ENCODE peak calls at places on chromosomes 1 and 21, in ten cellular contexts. One of them, this sample, is unnamed.

GRCh38 chr1:66239834-66240233 is 294.1 kb upstream of the SGIP1 start:
- DNase-seq in heart left ventricle: no peak
- DNase-seq in HL-60: no peak
- DNase-seq in glutamatergic neuron: no peak
- DNase-seq in lower lobe of right lung: no peak
- DNase-seq in CD4-positive, alpha-beta memory T cell: no peak
- DNase-seq in NCI-H1092: no peak
- DNase-seq in hypothalamus: no peak
- DNase-seq in stromal cell of bone marrow: no peak
- DNase-seq in anterior cingulate cortex: no peak
- DNase-seq in this sample: no peak

GRCh38 chr1:63173161-63173560 is 149.2 kb upstream of the FOXD3 start:
- DNase-seq in heart left ventricle: no peak
- DNase-seq in HL-60: no peak
- DNase-seq in glutamatergic neuron: no peak
- DNase-seq in lower lobe of right lung: no peak
- DNase-seq in CD4-positive, alpha-beta memory T cell: no peak
- DNase-seq in NCI-H1092: no peak
- DNase-seq in hypothalamus: no peak
- DNase-seq in stromal cell of bone marrow: no peak
- DNase-seq in anterior cingulate cortex: no peak
- DNase-seq in this sample: no peak

GRCh38 chr1:211378844-211379243 is 52.2 kb downstream of the TRAF5 start:
- DNase-seq in heart left ventricle: no peak
- DNase-seq in HL-60: no peak
- DNase-seq in glutamatergic neuron: no peak
- DNase-seq in lower lobe of right lung: no peak
- DNase-seq in CD4-positive, alpha-beta memory T cell: no peak
- DNase-seq in NCI-H1092: no peak
- DNase-seq in hypothalamus: no peak
- DNase-seq in stromal cell of bone marrow: peak
- DNase-seq in anterior cingulate cortex: no peak
- DNase-seq in this sample: no peak

GRCh38 chr1:87221008-87221407 is 107.7 kb upstream of the LMO4 start:
- DNase-seq in heart left ventricle: no peak
- DNase-seq in HL-60: no peak
- DNase-seq in glutamatergic neuron: no peak
- DNase-seq in lower lobe of right lung: no peak
- DNase-seq in CD4-positive, alpha-beta memory T cell: no peak
- DNase-seq in NCI-H1092: no peak
- DNase-seq in hypothalamus: no peak
- DNase-seq in stromal cell of bone marrow: no peak
- DNase-seq in anterior cingulate cortex: no peak
- DNase-seq in this sample: no peak

GRCh38 chr1:229509576-229509975 is 1.4 kb upstream of the NUP133 start:
- DNase-seq in heart left ventricle: no peak
- DNase-seq in HL-60: peak
- DNase-seq in glutamatergic neuron: no peak
- DNase-seq in lower lobe of right lung: no peak
- DNase-seq in CD4-positive, alpha-beta memory T cell: no peak
- DNase-seq in NCI-H1092: no peak
- DNase-seq in hypothalamus: no peak
- DNase-seq in stromal cell of bone marrow: no peak
- DNase-seq in anterior cingulate cortex: no peak
- DNase-seq in this sample: no peak

GRCh38 chr1:201334325-201335173 is 42.9 kb downstream of the TNNT2 start:
- DNase-seq in heart left ventricle: no peak
- DNase-seq in HL-60: no peak
- DNase-seq in glutamatergic neuron: peak
- DNase-seq in lower lobe of right lung: peak
- DNase-seq in CD4-positive, alpha-beta memory T cell: no peak
- DNase-seq in NCI-H1092: no peak
- DNase-seq in hypothalamus: no peak
- DNase-seq in stromal cell of bone marrow: no peak
- DNase-seq in anterior cingulate cortex: no peak
- DNase-seq in this sample: no peak

GRCh38 chr1:234525156-234525774 is 46.3 kb upstream of the TARBP1 start:
- DNase-seq in heart left ventricle: no peak
- DNase-seq in HL-60: peak
- DNase-seq in glutamatergic neuron: no peak
- DNase-seq in lower lobe of right lung: no peak
- DNase-seq in CD4-positive, alpha-beta memory T cell: no peak
- DNase-seq in NCI-H1092: no peak
- DNase-seq in hypothalamus: no peak
- DNase-seq in stromal cell of bone marrow: no peak
- DNase-seq in anterior cingulate cortex: no peak
- DNase-seq in this sample: no peak

GRCh38 chr1:209086486-209087192 is 496.9 kb upstream of the CAMK1G start:
- DNase-seq in heart left ventricle: no peak
- DNase-seq in HL-60: no peak
- DNase-seq in glutamatergic neuron: no peak
- DNase-seq in lower lobe of right lung: no peak
- DNase-seq in CD4-positive, alpha-beta memory T cell: no peak
- DNase-seq in NCI-H1092: no peak
- DNase-seq in hypothalamus: no peak
- DNase-seq in stromal cell of bone marrow: no peak
- DNase-seq in anterior cingulate cortex: no peak
- DNase-seq in this sample: no peak

GRCh38 chr1:155091071-155092051 is 12.7 kb downstream of the EFNA3 start:
- DNase-seq in heart left ventricle: peak
- DNase-seq in HL-60: no peak
- DNase-seq in glutamatergic neuron: peak
- DNase-seq in lower lobe of right lung: peak
- DNase-seq in CD4-positive, alpha-beta memory T cell: peak
- DNase-seq in NCI-H1092: peak
- DNase-seq in hypothalamus: peak
- DNase-seq in stromal cell of bone marrow: no peak
- DNase-seq in anterior cingulate cortex: peak
- DNase-seq in this sample: peak

GRCh38 chr1:242405947-242406346 is 118.5 kb downstream of the PLD5 start:
- DNase-seq in heart left ventricle: no peak
- DNase-seq in HL-60: no peak
- DNase-seq in glutamatergic neuron: no peak
- DNase-seq in lower lobe of right lung: no peak
- DNase-seq in CD4-positive, alpha-beta memory T cell: no peak
- DNase-seq in NCI-H1092: no peak
- DNase-seq in hypothalamus: no peak
- DNase-seq in stromal cell of bone marrow: no peak
- DNase-seq in anterior cingulate cortex: no peak
- DNase-seq in this sample: no peak

GRCh38 chr1:106924360-106924759 is 132.1 kb upstream of the PRMT6 start:
- DNase-seq in heart left ventricle: no peak
- DNase-seq in HL-60: no peak
- DNase-seq in glutamatergic neuron: no peak
- DNase-seq in lower lobe of right lung: no peak
- DNase-seq in CD4-positive, alpha-beta memory T cell: no peak
- DNase-seq in NCI-H1092: no peak
- DNase-seq in hypothalamus: no peak
- DNase-seq in stromal cell of bone marrow: no peak
- DNase-seq in anterior cingulate cortex: no peak
- DNase-seq in this sample: no peak

GRCh38 chr1:3029991-3030662 is 8.9 kb downstream of the ACTRT2 start:
- DNase-seq in heart left ventricle: peak
- DNase-seq in HL-60: no peak
- DNase-seq in glutamatergic neuron: no peak
- DNase-seq in lower lobe of right lung: no peak
- DNase-seq in CD4-positive, alpha-beta memory T cell: no peak
- DNase-seq in NCI-H1092: no peak
- DNase-seq in hypothalamus: no peak
- DNase-seq in stromal cell of bone marrow: no peak
- DNase-seq in anterior cingulate cortex: no peak
- DNase-seq in this sample: no peak

GRCh38 chr1:168229893-168230292 is 4.1 kb downstream of the SFT2D2 start:
- DNase-seq in heart left ventricle: no peak
- DNase-seq in HL-60: no peak
- DNase-seq in glutamatergic neuron: no peak
- DNase-seq in lower lobe of right lung: no peak
- DNase-seq in CD4-positive, alpha-beta memory T cell: no peak
- DNase-seq in NCI-H1092: no peak
- DNase-seq in hypothalamus: no peak
- DNase-seq in stromal cell of bone marrow: no peak
- DNase-seq in anterior cingulate cortex: no peak
- DNase-seq in this sample: no peak

GRCh38 chr1:1345860-1346500 is 3.2 kb downstream of the DVL1 start:
- DNase-seq in heart left ventricle: no peak
- DNase-seq in HL-60: no peak
- DNase-seq in glutamatergic neuron: no peak
- DNase-seq in lower lobe of right lung: no peak
- DNase-seq in CD4-positive, alpha-beta memory T cell: no peak
- DNase-seq in NCI-H1092: no peak
- DNase-seq in hypothalamus: no peak
- DNase-seq in stromal cell of bone marrow: no peak
- DNase-seq in anterior cingulate cortex: peak
- DNase-seq in this sample: no peak

GRCh38 chr1:98794196-98794886 is 132.8 kb downstream of the SNX7 start:
- DNase-seq in heart left ventricle: peak
- DNase-seq in HL-60: peak
- DNase-seq in glutamatergic neuron: no peak
- DNase-seq in lower lobe of right lung: no peak
- DNase-seq in CD4-positive, alpha-beta memory T cell: peak
- DNase-seq in NCI-H1092: peak
- DNase-seq in hypothalamus: no peak
- DNase-seq in stromal cell of bone marrow: peak
- DNase-seq in anterior cingulate cortex: no peak
- DNase-seq in this sample: peak

GRCh38 chr1:20994176-20994575 is 182.5 kb downstream of the EIF4G3 start:
- DNase-seq in heart left ventricle: no peak
- DNase-seq in HL-60: no peak
- DNase-seq in glutamatergic neuron: no peak
- DNase-seq in lower lobe of right lung: no peak
- DNase-seq in CD4-positive, alpha-beta memory T cell: no peak
- DNase-seq in NCI-H1092: no peak
- DNase-seq in hypothalamus: no peak
- DNase-seq in stromal cell of bone marrow: no peak
- DNase-seq in anterior cingulate cortex: no peak
- DNase-seq in this sample: no peak

GRCh38 chr1:212205006-212205405 is 80.2 kb upstream of the PPP2R5A start:
- DNase-seq in heart left ventricle: no peak
- DNase-seq in HL-60: no peak
- DNase-seq in glutamatergic neuron: no peak
- DNase-seq in lower lobe of right lung: no peak
- DNase-seq in CD4-positive, alpha-beta memory T cell: no peak
- DNase-seq in NCI-H1092: no peak
- DNase-seq in hypothalamus: no peak
- DNase-seq in stromal cell of bone marrow: no peak
- DNase-seq in anterior cingulate cortex: no peak
- DNase-seq in this sample: no peak

GRCh38 chr1:26574018-26574417 is 44.5 kb downstream of the RPS6KA1 start:
- DNase-seq in heart left ventricle: no peak
- DNase-seq in HL-60: no peak
- DNase-seq in glutamatergic neuron: no peak
- DNase-seq in lower lobe of right lung: no peak
- DNase-seq in CD4-positive, alpha-beta memory T cell: no peak
- DNase-seq in NCI-H1092: no peak
- DNase-seq in hypothalamus: no peak
- DNase-seq in stromal cell of bone marrow: no peak
- DNase-seq in anterior cingulate cortex: no peak
- DNase-seq in this sample: no peak

GRCh38 chr1:167439301-167439988 is 78.9 kb downstream of the CD247 start:
- DNase-seq in heart left ventricle: peak
- DNase-seq in HL-60: no peak
- DNase-seq in glutamatergic neuron: peak
- DNase-seq in lower lobe of right lung: no peak
- DNase-seq in CD4-positive, alpha-beta memory T cell: no peak
- DNase-seq in NCI-H1092: peak
- DNase-seq in hypothalamus: peak
- DNase-seq in stromal cell of bone marrow: no peak
- DNase-seq in anterior cingulate cortex: peak
- DNase-seq in this sample: peak

GRCh38 chr21:34582506-34583150 is 32.3 kb downstream of the RCAN1 start:
- DNase-seq in heart left ventricle: peak
- DNase-seq in HL-60: no peak
- DNase-seq in glutamatergic neuron: no peak
- DNase-seq in lower lobe of right lung: no peak
- DNase-seq in CD4-positive, alpha-beta memory T cell: no peak
- DNase-seq in NCI-H1092: no peak
- DNase-seq in hypothalamus: no peak
- DNase-seq in stromal cell of bone marrow: peak
- DNase-seq in anterior cingulate cortex: no peak
- DNase-seq in this sample: no peak

GRCh38 chr1:71343686-71344416 is 263.0 kb upstream of the ZRANB2 start:
- DNase-seq in heart left ventricle: no peak
- DNase-seq in HL-60: no peak
- DNase-seq in glutamatergic neuron: no peak
- DNase-seq in lower lobe of right lung: no peak
- DNase-seq in CD4-positive, alpha-beta memory T cell: no peak
- DNase-seq in NCI-H1092: no peak
- DNase-seq in hypothalamus: no peak
- DNase-seq in stromal cell of bone marrow: no peak
- DNase-seq in anterior cingulate cortex: no peak
- DNase-seq in this sample: no peak

GRCh38 chr21:42272984-42273600 is 42.1 kb downstream of the TFF3 start:
- DNase-seq in heart left ventricle: no peak
- DNase-seq in HL-60: no peak
- DNase-seq in glutamatergic neuron: no peak
- DNase-seq in lower lobe of right lung: no peak
- DNase-seq in CD4-positive, alpha-beta memory T cell: no peak
- DNase-seq in NCI-H1092: no peak
- DNase-seq in hypothalamus: no peak
- DNase-seq in stromal cell of bone marrow: no peak
- DNase-seq in anterior cingulate cortex: no peak
- DNase-seq in this sample: no peak

GRCh38 chr1:12172959-12173358 is 6.2 kb downstream of the TNFRSF1B start:
- DNase-seq in heart left ventricle: no peak
- DNase-seq in HL-60: no peak
- DNase-seq in glutamatergic neuron: no peak
- DNase-seq in lower lobe of right lung: no peak
- DNase-seq in CD4-positive, alpha-beta memory T cell: no peak
- DNase-seq in NCI-H1092: no peak
- DNase-seq in hypothalamus: no peak
- DNase-seq in stromal cell of bone marrow: no peak
- DNase-seq in anterior cingulate cortex: no peak
- DNase-seq in this sample: no peak

This sample was measured in memory B cell.